ENCODE peak calls at places on chromosomes 3 and 15, in ten cellular contexts. One of them, this sample, is unnamed.

GRCh38 chr15:78749831-78750230 is 61.4 kb downstream of the ADAMTS7 start:
- DNase-seq in transverse colon: peak
- DNase-seq in A549: no peak
- DNase-seq in heart left ventricle: no peak
- DNase-seq in Peyer's patch: peak
- DNase-seq in GM12878: no peak
- DNase-seq in sigmoid colon: peak
- DNase-seq in H1: peak
- DNase-seq in prostate gland: no peak
- DNase-seq in HepG2: no peak
- DNase-seq in this sample: no peak

GRCh38 chr15:47813985-47814384 is 96.7 kb downstream of the SEMA6D start:
- DNase-seq in transverse colon: no peak
- DNase-seq in Peyer's patch: no peak
- DNase-seq in A549: no peak
- DNase-seq in HepG2: no peak
- DNase-seq in sigmoid colon: no peak
- DNase-seq in GM12878: peak
- DNase-seq in prostate gland: no peak
- DNase-seq in H1: no peak
- DNase-seq in heart left ventricle: no peak
- DNase-seq in this sample: no peak

GRCh38 chr3:149415484-149415883 is 38.0 kb upstream of the TM4SF1 start:
- DNase-seq in A549: no peak
- DNase-seq in H1: no peak
- DNase-seq in prostate gland: no peak
- DNase-seq in HepG2: no peak
- DNase-seq in Peyer's patch: no peak
- DNase-seq in transverse colon: no peak
- DNase-seq in sigmoid colon: no peak
- DNase-seq in heart left ventricle: no peak
- DNase-seq in GM12878: no peak
- DNase-seq in this sample: no peak

GRCh38 chr3:152252750-152253149 is 16.0 kb upstream of the MBNL1 start:
- DNase-seq in A549: no peak
- DNase-seq in HepG2: no peak
- DNase-seq in transverse colon: no peak
- DNase-seq in GM12878: no peak
- DNase-seq in Peyer's patch: no peak
- DNase-seq in prostate gland: no peak
- DNase-seq in sigmoid colon: no peak
- DNase-seq in heart left ventricle: no peak
- DNase-seq in H1: no peak
- DNase-seq in this sample: no peak

GRCh38 chr3:49421890-49422378 is 339 bp downstream of the AMT start:
- DNase-seq in heart left ventricle: no peak
- DNase-seq in sigmoid colon: no peak
- DNase-seq in H1: no peak
- DNase-seq in Peyer's patch: no peak
- DNase-seq in HepG2: no peak
- DNase-seq in prostate gland: no peak
- DNase-seq in transverse colon: no peak
- DNase-seq in GM12878: no peak
- DNase-seq in A549: no peak
- DNase-seq in this sample: no peak

GRCh38 chr3:71645140-71645539 is 61.6 kb upstream of the FOXP1 start:
- DNase-seq in H1: no peak
- DNase-seq in Peyer's patch: no peak
- DNase-seq in sigmoid colon: no peak
- DNase-seq in transverse colon: no peak
- DNase-seq in HepG2: no peak
- DNase-seq in heart left ventricle: no peak
- DNase-seq in A549: no peak
- DNase-seq in prostate gland: no peak
- DNase-seq in GM12878: no peak
- DNase-seq in this sample: no peak

GRCh38 chr15:68022061-68022460 is 32.1 kb upstream of the PIAS1 start:
- DNase-seq in transverse colon: peak
- DNase-seq in prostate gland: peak
- DNase-seq in H1: no peak
- DNase-seq in A549: no peak
- DNase-seq in sigmoid colon: peak
- DNase-seq in heart left ventricle: no peak
- DNase-seq in GM12878: no peak
- DNase-seq in HepG2: no peak
- DNase-seq in Peyer's patch: peak
- DNase-seq in this sample: no peak

GRCh38 chr3:105686324-105686897 is 182.4 kb downstream of the CBLB start:
- DNase-seq in heart left ventricle: no peak
- DNase-seq in Peyer's patch: no peak
- DNase-seq in GM12878: no peak
- DNase-seq in prostate gland: no peak
- DNase-seq in A549: peak
- DNase-seq in transverse colon: no peak
- DNase-seq in H1: no peak
- DNase-seq in sigmoid colon: no peak
- DNase-seq in HepG2: no peak
- DNase-seq in this sample: no peak

GRCh38 chr15:99709243-99709986 is 23.8 kb downstream of the LYSMD4 start:
- DNase-seq in Peyer's patch: no peak
- DNase-seq in GM12878: no peak
- DNase-seq in transverse colon: no peak
- DNase-seq in H1: no peak
- DNase-seq in sigmoid colon: no peak
- DNase-seq in A549: no peak
- DNase-seq in HepG2: no peak
- DNase-seq in prostate gland: no peak
- DNase-seq in heart left ventricle: no peak
- DNase-seq in this sample: no peak

GRCh38 chr15:99711685-99712084 is 21.6 kb downstream of the LYSMD4 start:
- DNase-seq in GM12878: no peak
- DNase-seq in transverse colon: no peak
- DNase-seq in Peyer's patch: no peak
- DNase-seq in HepG2: no peak
- DNase-seq in sigmoid colon: no peak
- DNase-seq in A549: no peak
- DNase-seq in heart left ventricle: peak
- DNase-seq in prostate gland: no peak
- DNase-seq in H1: no peak
- DNase-seq in this sample: no peak

GRCh38 chr15:99707481-99708270 is 25.6 kb downstream of the LYSMD4 start:
- DNase-seq in transverse colon: no peak
- DNase-seq in H1: no peak
- DNase-seq in HepG2: no peak
- DNase-seq in heart left ventricle: no peak
- DNase-seq in Peyer's patch: no peak
- DNase-seq in GM12878: no peak
- DNase-seq in sigmoid colon: no peak
- DNase-seq in prostate gland: no peak
- DNase-seq in A549: no peak
- DNase-seq in this sample: no peak

GRCh38 chr15:99706557-99707303 is 26.5 kb downstream of the LYSMD4 start:
- DNase-seq in sigmoid colon: no peak
- DNase-seq in A549: no peak
- DNase-seq in transverse colon: no peak
- DNase-seq in Peyer's patch: no peak
- DNase-seq in HepG2: no peak
- DNase-seq in H1: no peak
- DNase-seq in heart left ventricle: no peak
- DNase-seq in GM12878: no peak
- DNase-seq in prostate gland: no peak
- DNase-seq in this sample: no peak

DNA sequence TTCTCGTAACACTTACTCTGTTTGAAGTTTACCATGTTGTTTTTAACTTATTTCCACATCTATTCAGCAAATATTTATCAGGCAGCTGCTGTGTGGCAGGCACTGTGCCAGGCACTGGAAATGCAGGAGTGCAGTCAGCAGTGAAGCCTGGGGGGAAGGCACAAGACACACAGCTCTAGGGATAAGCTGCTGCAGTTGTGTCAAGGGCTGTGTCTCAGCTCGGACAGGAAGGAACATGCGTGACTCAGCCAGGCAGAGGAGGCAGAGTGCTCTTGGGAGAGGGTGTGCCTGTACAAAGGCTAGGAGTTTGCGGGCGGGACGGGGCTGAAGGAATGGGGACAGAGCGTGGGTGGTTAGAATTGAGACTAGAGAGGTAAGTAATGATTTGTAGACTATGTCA is 24.7 kb downstream of the LYSMD4 start:
- DNase-seq in GM12878: no peak
- DNase-seq in heart left ventricle: peak
- DNase-seq in transverse colon: peak
- DNase-seq in A549: peak
- DNase-seq in prostate gland: peak
- DNase-seq in sigmoid colon: peak
- DNase-seq in H1: no peak
- DNase-seq in Peyer's patch: peak
- DNase-seq in HepG2: no peak
- DNase-seq in this sample: peak
- TF ChIP-seq POLR2A in GM12878: no peak
- TF ChIP-seq POLR2A in heart left ventricle: no peak
- TF ChIP-seq POLR2A in transverse colon: peak
- TF ChIP-seq POLR2A in A549: no peak
- TF ChIP-seq POLR2A in prostate gland: no peak
- TF ChIP-seq POLR2A in sigmoid colon: no peak
- TF ChIP-seq POLR2A in H1: no peak
- TF ChIP-seq POLR2A in Peyer's patch: no peak
- TF ChIP-seq POLR2A in HepG2: no peak
- TF ChIP-seq POLR2A in this sample: no peak

DNA sequence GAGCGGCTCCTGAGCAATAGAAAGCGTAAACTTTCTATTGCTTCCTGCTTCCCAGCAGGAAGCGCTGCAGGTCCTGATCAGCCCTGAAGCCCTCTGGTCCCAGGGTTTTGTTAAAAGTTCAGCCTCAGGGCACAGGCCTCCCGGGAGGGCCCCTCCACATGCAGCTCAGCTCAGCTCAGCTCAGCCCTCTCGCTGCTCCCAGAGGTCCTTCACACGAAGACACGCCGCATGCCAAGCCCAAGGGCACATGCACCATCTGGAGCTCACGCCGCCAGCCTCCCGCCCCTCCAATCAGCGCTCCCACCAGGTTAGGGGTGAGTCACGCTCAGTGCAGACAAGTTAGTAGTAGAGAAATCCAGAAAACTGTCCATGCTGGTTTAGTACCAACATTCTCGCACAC is 12.7 kb downstream of the TKT start:
- DNase-seq in HepG2: no peak
- DNase-seq in prostate gland: no peak
- DNase-seq in A549: no peak
- DNase-seq in transverse colon: no peak
- DNase-seq in Peyer's patch: no peak
- DNase-seq in heart left ventricle: no peak
- DNase-seq in sigmoid colon: no peak
- DNase-seq in GM12878: no peak
- DNase-seq in H1: no peak
- DNase-seq in this sample: no peak
- H3K27ac ChIP-seq in HepG2: no peak
- H3K27ac ChIP-seq in prostate gland: no peak
- H3K27ac ChIP-seq in A549: peak
- H3K27ac ChIP-seq in transverse colon: peak
- H3K27ac ChIP-seq in Peyer's patch: no peak
- H3K27ac ChIP-seq in heart left ventricle: no peak
- H3K27ac ChIP-seq in sigmoid colon: peak
- H3K27ac ChIP-seq in GM12878: no peak
- H3K27ac ChIP-seq in H1: no peak
- H3K27ac ChIP-seq in this sample: no peak

DNA sequence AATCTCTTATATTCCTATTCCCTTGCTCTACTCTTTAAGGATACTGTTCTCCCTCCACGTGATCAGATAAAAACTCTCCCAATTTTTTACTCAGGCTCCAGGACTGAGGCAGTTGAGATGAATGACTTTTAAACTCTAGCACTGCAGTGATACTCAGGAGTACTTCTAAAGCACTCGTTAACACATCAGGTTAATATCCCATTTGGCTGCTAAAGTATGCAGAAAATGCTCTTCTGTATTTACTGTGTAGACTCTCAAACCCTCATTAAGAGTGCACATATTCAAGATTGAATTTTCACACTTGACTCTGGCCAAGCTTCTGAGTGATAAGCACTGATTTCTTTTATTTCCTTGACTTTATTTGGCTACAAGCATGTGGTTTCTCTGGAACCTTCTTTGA is 392.4 kb upstream of the NECTIN3 start:
- DNase-seq in A549: no peak
- DNase-seq in heart left ventricle: no peak
- DNase-seq in sigmoid colon: no peak
- DNase-seq in Peyer's patch: no peak
- DNase-seq in transverse colon: no peak
- DNase-seq in HepG2: no peak
- DNase-seq in prostate gland: no peak
- DNase-seq in H1: no peak
- DNase-seq in GM12878: no peak
- DNase-seq in this sample: no peak
- TF ChIP-seq POLR2A in A549: no peak
- TF ChIP-seq POLR2A in heart left ventricle: no peak
- TF ChIP-seq POLR2A in sigmoid colon: no peak
- TF ChIP-seq POLR2A in Peyer's patch: no peak
- TF ChIP-seq POLR2A in transverse colon: no peak
- TF ChIP-seq POLR2A in HepG2: no peak
- TF ChIP-seq POLR2A in prostate gland: no peak
- TF ChIP-seq POLR2A in H1: no peak
- TF ChIP-seq POLR2A in GM12878: no peak
- TF ChIP-seq POLR2A in this sample: no peak

DNA sequence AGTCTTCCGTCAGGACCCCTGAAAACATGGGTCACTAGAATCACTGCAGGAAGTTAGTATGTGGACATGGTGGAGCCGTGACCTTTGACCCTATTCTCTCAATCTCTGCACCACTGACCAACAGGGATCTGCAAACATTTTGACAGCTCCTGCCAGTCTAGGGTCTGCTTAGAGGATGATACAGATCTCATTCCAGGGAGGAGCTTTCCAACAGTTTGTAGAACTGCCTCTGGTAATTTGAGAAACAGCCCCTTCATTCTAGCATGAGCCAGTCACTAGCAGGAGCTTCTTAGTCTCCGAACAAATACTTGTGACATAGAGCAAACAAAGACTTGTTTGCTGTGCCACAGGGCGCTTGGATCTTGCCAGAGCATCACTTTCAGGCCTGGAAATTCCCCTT is 270.3 kb upstream of the CFAP20DC start:
- DNase-seq in GM12878: no peak
- DNase-seq in A549: peak
- DNase-seq in heart left ventricle: no peak
- DNase-seq in sigmoid colon: no peak
- DNase-seq in transverse colon: no peak
- DNase-seq in H1: no peak
- DNase-seq in HepG2: peak
- DNase-seq in Peyer's patch: no peak
- DNase-seq in prostate gland: no peak
- DNase-seq in this sample: no peak
- H3K27ac ChIP-seq in GM12878: no peak
- H3K27ac ChIP-seq in A549: no peak
- H3K27ac ChIP-seq in heart left ventricle: no peak
- H3K27ac ChIP-seq in sigmoid colon: no peak
- H3K27ac ChIP-seq in transverse colon: no peak
- H3K27ac ChIP-seq in H1: no peak
- H3K27ac ChIP-seq in HepG2: no peak
- H3K27ac ChIP-seq in Peyer's patch: no peak
- H3K27ac ChIP-seq in prostate gland: no peak
- H3K27ac ChIP-seq in this sample: no peak

DNA sequence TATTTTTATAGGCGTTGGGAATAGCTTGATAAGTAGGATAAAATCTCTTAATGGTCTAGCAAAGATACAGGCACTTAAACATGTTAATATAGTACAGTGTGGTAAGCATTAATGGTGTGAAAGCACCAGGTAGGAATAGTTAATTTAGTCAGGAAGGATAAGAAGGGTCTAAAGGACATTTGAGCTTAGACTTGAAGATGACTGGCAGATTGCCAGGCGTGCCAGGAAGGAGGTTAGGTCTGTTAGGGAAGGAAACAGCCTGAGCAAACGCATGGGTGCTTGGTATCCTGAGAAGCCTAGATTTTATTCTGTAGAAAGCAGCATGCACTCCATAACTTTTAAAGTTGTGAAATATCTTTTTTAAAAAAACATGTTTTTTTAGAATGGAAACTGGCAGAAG is 17.7 kb downstream of the SEC62 start:
- DNase-seq in HepG2: no peak
- DNase-seq in H1: no peak
- DNase-seq in Peyer's patch: no peak
- DNase-seq in A549: no peak
- DNase-seq in prostate gland: no peak
- DNase-seq in transverse colon: no peak
- DNase-seq in GM12878: no peak
- DNase-seq in heart left ventricle: no peak
- DNase-seq in sigmoid colon: no peak
- DNase-seq in this sample: no peak
- TF ChIP-seq POLR2A in HepG2: no peak
- TF ChIP-seq POLR2A in H1: no peak
- TF ChIP-seq POLR2A in Peyer's patch: no peak
- TF ChIP-seq POLR2A in A549: no peak
- TF ChIP-seq POLR2A in prostate gland: no peak
- TF ChIP-seq POLR2A in transverse colon: no peak
- TF ChIP-seq POLR2A in GM12878: no peak
- TF ChIP-seq POLR2A in heart left ventricle: no peak
- TF ChIP-seq POLR2A in sigmoid colon: no peak
- TF ChIP-seq POLR2A in this sample: no peak